ENCODE peak calls at places on chromosomes 16 and 17, in eight cellular contexts. X is A172; L is activated gamma-delta T cell treated with anti-CD3 and anti-CD28 coated beads, Interleukin-2, amount 50 U/mL, for 16 hours; T is caudate nucleus; D is T-helper 17 cell; R is upper lobe of right lung; Q is HFFc6; Y is EH. A is an unnamed sample.
A peak's percentile ranks its signal among the peaks of the same experiment; 100 is the strongest.

GRCh38 chr16:86396318-86396882 is 113.9 kb upstream of the FOXF1 start:
- DNase-seq in Q (peak; percentile 78), D (no peak), X (peak; percentile 84), Y (peak; percentile 91), T (no peak), R (no peak), L (no peak), A (no peak)

GRCh38 chr17:59680314-59680713 is 26.9 kb downstream of the PTRH2 start:
- DNase-seq in L (no peak), X (no peak), T (no peak), D (no peak), R (no peak), Q (peak; percentile 21), Y (peak; percentile 76), A (no peak)

GRCh38 chr17:17785407-17785806 is 51.4 kb downstream of the SREBF1 start:
- DNase-seq in R (no peak), X (no peak), Q (no peak), L (no peak), Y (no peak), T (no peak), D (no peak), A (no peak)

GRCh38 chr17:5355416-5356129 is 63.9 kb downstream of the NUP88 start:
- DNase-seq in L (no peak), R (no peak), D (no peak), T (no peak), X (no peak), Q (no peak), Y (peak; percentile 15), A (no peak)

GRCh38 chr17:82740906-82741759 is 5.7 kb downstream of the FN3K start:
- DNase-seq in L (no peak), R (no peak), D (no peak), Q (no peak), T (no peak), X (peak; percentile 44), Y (no peak), A (peak; percentile 30)

GRCh38 chr16:50862818-50863672 is 121.2 kb downstream of the CYLD start:
- DNase-seq in Y (no peak), Q (no peak), L (no peak), D (no peak), R (no peak), X (no peak), T (peak; percentile 36), A (no peak)

GRCh38 chr17:20142268-20142667 is 133.1 kb downstream of the SPECC1 start:
- DNase-seq in Y (no peak), D (no peak), Q (no peak), X (no peak), L (no peak), T (no peak), R (no peak), A (no peak)

GRCh38 chr17:45906237-45906636 is 11.9 kb downstream of the MAPT start:
- DNase-seq in Q (no peak), T (no peak), D (no peak), X (no peak), Y (no peak), L (no peak), R (no peak), A (no peak)

GRCh38 chr17:27976331-27976730 is 66.1 kb upstream of the NLK start:
- DNase-seq in X (peak; percentile 58), R (no peak), D (no peak), T (no peak), L (no peak), Q (no peak), Y (no peak), A (no peak)

GRCh38 chr17:75830168-75831031 is 13.8 kb downstream of the UNC13D start:
- DNase-seq in L (no peak), Y (no peak), R (no peak), T (no peak), Q (no peak), D (no peak), X (no peak), A (no peak)

GRCh38 chr16:10558746-10559641 is 21.4 kb downstream of the EMP2 start:
- DNase-seq in Y (peak; percentile 86), L (no peak), R (peak; percentile 72), D (no peak), Q (peak; percentile 18), T (peak; percentile 10), X (peak; percentile 53), A (peak; percentile 59)

GRCh38 chr17:59830007-59830630 is 62.6 kb downstream of the TUBD1 start:
- DNase-seq in X (peak; percentile 71), L (no peak), T (no peak), R (no peak), Y (peak; percentile 86), Q (no peak), D (no peak), A (peak; percentile 72)

GRCh38 chr16:50547944-50548658 is at the start of gene NKD1:
- DNase-seq in L (peak; percentile 50), Q (no peak), T (peak; percentile 44), X (no peak), D (peak; percentile 61), R (peak; percentile 85), Y (peak; percentile 53), A (peak; percentile 59)

GRCh38 chr17:80889897-80890550 is 101.6 kb upstream of the CHMP6 start:
- DNase-seq in X (no peak), R (no peak), T (no peak), D (no peak), L (no peak), Q (no peak), Y (no peak), A (no peak)

GRCh38 chr17:48555183-48555615 is 10.3 kb upstream of the HOXB2 start:
- DNase-seq in Q (no peak), D (no peak), X (peak; percentile 95), T (no peak), R (no peak), L (no peak), Y (peak; percentile 52), A (no peak)

GRCh38 chr16:11624645-11625607 is 38.2 kb upstream of the LITAF start:
- DNase-seq in Q (no peak), D (no peak), X (no peak), T (no peak), R (no peak), Y (peak; percentile 36), L (no peak), A (no peak)

GRCh38 chr16:56424404-56424765 is 960 bp downstream of the AMFR start:
- DNase-seq in D (no peak), R (no peak), X (peak; percentile 16), T (no peak), Q (no peak), Y (peak; percentile 23), L (no peak), A (peak; percentile 18)

GRCh38 chr16:76639685-76640289 is 362.6 kb downstream of the CNTNAP4 start:
- DNase-seq in Y (no peak), Q (no peak), D (no peak), L (no peak), R (no peak), X (peak; percentile 16), T (no peak), A (peak; percentile 91)

GRCh38 chr16:56369202-56369601 is 56.1 kb downstream of the AMFR start:
- DNase-seq in T (no peak), X (no peak), Y (no peak), D (no peak), L (no peak), Q (no peak), R (no peak), A (no peak)

GRCh38 chr17:2181206-2181983 is 122.2 kb downstream of the SMG6 start:
- DNase-seq in T (peak; percentile 13), X (peak; percentile 74), R (no peak), Y (peak; percentile 99), D (no peak), L (no peak), Q (peak; percentile 92), A (no peak)

GRCh38 chr16:85908444-85908843 is 9.5 kb downstream of the IRF8 start:
- DNase-seq in R (no peak), T (no peak), Y (no peak), L (no peak), D (no peak), Q (no peak), X (no peak), A (no peak)

GRCh38 chr17:29760279-29760721 is 137.6 kb upstream of the CORO6 start:
- DNase-seq in L (peak; percentile 43), T (no peak), Q (peak; percentile 22), Y (peak; percentile 27), X (peak; percentile 41), D (peak; percentile 22), R (no peak), A (peak; percentile 6)

GRCh38 chr17:7838291-7839075 is 4.5 kb downstream of the KDM6B start:
- DNase-seq in X (peak; percentile 71), Y (peak; percentile 83), R (no peak), T (no peak), Q (peak; percentile 23), D (no peak), L (no peak), A (no peak)

GRCh38 chr16:72715267-72715666 is 332.7 kb downstream of the ZFHX3 start:
- DNase-seq in L (no peak), Y (peak; percentile 24), R (no peak), X (no peak), Q (no peak), T (no peak), D (no peak), A (peak; percentile 22)

GRCh38 chr17:4433515-4434031 is at the start of gene SPNS3:
- DNase-seq in X (peak; percentile 35), T (no peak), R (no peak), D (no peak), L (peak; percentile 45), Y (no peak), Q (no peak), A (no peak)

GRCh38 chr16:55333690-55334089 is 9.7 kb downstream of the IRX6 start:
- DNase-seq in Y (no peak), X (no peak), L (no peak), T (no peak), Q (no peak), D (no peak), R (no peak), A (peak; percentile 53)

GRCh38 chr16:79932564-79932963 is 332.0 kb upstream of the MAF start:
- DNase-seq in Q (no peak), L (no peak), T (no peak), X (no peak), D (no peak), R (no peak), Y (no peak), A (peak; percentile 4)

GRCh38 chr16:30816769-30817168 is 29.8 kb upstream of the ZNF629 start:
- DNase-seq in D (no peak), R (no peak), Y (no peak), Q (no peak), X (no peak), L (no peak), T (no peak), A (no peak)

GRCh38 chr17:43359469-43360105 is 39.2 kb upstream of the ARL4D start:
- DNase-seq in X (no peak), Y (no peak), D (no peak), R (no peak), T (no peak), L (no peak), Q (peak; percentile 14), A (no peak)

GRCh38 chr17:13030459-13031305 is 12.9 kb upstream of the ELAC2 start:
- DNase-seq in X (peak; percentile 50), Q (peak; percentile 50), D (peak; percentile 32), Y (peak; percentile 53), T (no peak), L (peak; percentile 25), R (no peak), A (peak; percentile 66)

GRCh38 chr16:66223176-66223780 is 143.2 kb upstream of the CDH5 start:
- DNase-seq in T (no peak), R (no peak), X (no peak), Y (peak; percentile 39), D (no peak), Q (no peak), L (no peak), A (peak; percentile 46)

GRCh38 chr16:82157836-82158235 is 12.2 kb downstream of the MPHOSPH6 start:
- DNase-seq in T (no peak), L (no peak), Q (no peak), R (no peak), Y (peak; percentile 4), D (no peak), X (no peak), A (no peak)

GRCh38 chr16:15777533-15778203 is 79.2 kb downstream of the MYH11 start:
- DNase-seq in L (no peak), Q (peak; percentile 27), Y (peak; percentile 64), D (no peak), R (no peak), X (peak; percentile 52), T (no peak), A (peak; percentile 49)

GRCh38 chr16:4744758-4745569 is 10.6 kb downstream of the DNAAF8 start:
- DNase-seq in D (no peak), Q (no peak), Y (no peak), R (no peak), X (no peak), T (no peak), L (no peak), A (no peak)